ENCODE peak calls at places on chromosomes 7 and 10, in four cellular contexts. E is RWPE1; S is stimulated activated CD8-positive, alpha-beta memory T cell treated with anti-CD3 and anti-CD28 coated beads, Interleukin-15, amount 100 ng/mL, for 1 hour; W is AG04450. O is an unnamed sample.

GRCh38 chr10:87659571-87660483 is at the start of gene PAPSS2:
- DNase-seq in E (peak; percentile 37), S (no peak), W (no peak), O (peak; percentile 91)

GRCh38 chr7:111405621-111406020 is 156.7 kb downstream of the IMMP2L start:
- DNase-seq in E (no peak), S (no peak), W (no peak), O (no peak)

GRCh38 chr7:25823571-25823970 is 328.4 kb upstream of the NFE2L3 start:
- DNase-seq in E (no peak), S (no peak), W (no peak), O (no peak)

GRCh38 chr10:16828114-16828568 is 10.9 kb upstream of the RSU1 start:
- DNase-seq in E (peak; percentile 28), S (peak; percentile 39), W (peak; percentile 57), O (peak; percentile 69)

GRCh38 chr10:49287689-49288340 is 11.2 kb upstream of the C10orf71 start:
- DNase-seq in E (no peak), S (no peak), W (no peak), O (no peak)

GRCh38 chr7:73560035-73560835 is 2.7 kb upstream of the BCL7B start:
- DNase-seq in E (peak; percentile 47), S (no peak), W (peak; percentile 69), O (no peak)

GRCh38 chr7:105985821-105986220 is 22.8 kb downstream of the CDHR3 start:
- DNase-seq in E (no peak), S (no peak), W (no peak), O (no peak)

GRCh38 chr7:44712012-44712411 is 36.6 kb upstream of the ZMIZ2 start:
- DNase-seq in E (no peak), S (no peak), W (no peak), O (no peak)

GRCh38 chr10:89414879-89415821 is 782 bp downstream of the IFIT5 start:
- DNase-seq in E (peak; percentile 49), S (no peak), W (no peak), O (peak; percentile 89)

GRCh38 chr10:3975016-3975415 is 190.0 kb upstream of the KLF6 start:
- DNase-seq in E (no peak), S (no peak), W (no peak), O (no peak)

GRCh38 chr7:47478017-47478344 is 103.9 kb downstream of the TNS3 start:
- DNase-seq in E (no peak), S (no peak), W (no peak), O (no peak)

GRCh38 chr7:107946451-107946850 is 55.5 kb downstream of the DLD start:
- DNase-seq in E (peak; percentile 33), S (no peak), W (no peak), O (no peak)

GRCh38 chr7:43954524-43955228 is 28.4 kb downstream of the UBE2D4 start:
- DNase-seq in E (peak; percentile 56), S (no peak), W (peak; percentile 11), O (no peak)

GRCh38 chr10:97499561-97500296 is 1.0 kb downstream of the UBTD1 start:
- DNase-seq in E (peak; percentile 55), S (no peak), W (no peak), O (peak; percentile 88)

GRCh38 chr7:69878015-69878414 is 279.7 kb downstream of the AUTS2 start:
- DNase-seq in E (no peak), S (no peak), W (no peak), O (no peak)

GRCh38 chr10:33179056-33179455 is 155.4 kb downstream of the NRP1 start:
- DNase-seq in E (no peak), S (no peak), W (no peak), O (no peak)

GRCh38 chr7:133310232-133310852 is 57.5 kb downstream of the EXOC4 start:
- DNase-seq in E (no peak), S (no peak), W (no peak), O (no peak)

GRCh38 chr7:35331730-35332678 is 78.1 kb upstream of the TBX20 start:
- DNase-seq in E (no peak), S (no peak), W (no peak), O (no peak)

GRCh38 chr10:119668461-119668860 is 17.3 kb downstream of the BAG3 start:
- DNase-seq in E (no peak), S (no peak), W (no peak), O (no peak)

O was measured in kidney.